ENCODE peak calls at places on chromosomes 7 and 10, in five cellular contexts. J is A549, N is GM12878, Z is K562, A is endothelial cell of umbilical vein. E is an unnamed sample.

GRCh38 chr10:14093735-14094484 is 236.8 kb downstream of the FRMD4A start:
- DNase-seq in N (no peak), Z (no peak), A (peak; percentile 68), J (peak; percentile 5), E (no peak)

GRCh38 chr10:132458595-132459251 is 61.7 kb downstream of the PWWP2B start:
- DNase-seq in Z (peak; percentile 68), J (no peak), N (no peak), A (peak; percentile 21), E (peak; percentile 70)

GRCh38 chr7:47609803-47610452 is 28.0 kb upstream of the TNS3 start:
- DNase-seq in J (peak; percentile 49), N (no peak), A (no peak), Z (no peak), E (no peak)

GRCh38 chr10:113020425-113020753 is 70.3 kb downstream of the TCF7L2 start:
- DNase-seq in J (no peak), N (no peak), Z (no peak), A (no peak), E (no peak)

GRCh38 chr10:110918633-110919348 is at the start of gene BBIP1:
- DNase-seq in J (peak; percentile 99), Z (no peak), A (peak; percentile 100), N (peak; percentile 99), E (peak; percentile 100)

GRCh38 chr10:13414855-13415254 is 66.8 kb upstream of the SEPHS1 start:
- DNase-seq in J (peak; percentile 42), Z (peak; percentile 24), A (peak; percentile 25), N (no peak), E (peak; percentile 3)

GRCh38 chr10:11472158-11472753 is 139.2 kb downstream of the USP6NL start:
- DNase-seq in N (no peak), Z (peak; percentile 71), A (peak; percentile 40), J (peak; percentile 65), E (peak; percentile 58)

GRCh38 chr10:132882069-132882468 is 60.3 kb downstream of the CFAP46 start:
- DNase-seq in A (no peak), Z (no peak), N (no peak), J (no peak), E (no peak)

GRCh38 chr7:43085992-43086391 is 26.5 kb upstream of the HECW1 start:
- DNase-seq in N (no peak), Z (no peak), J (no peak), A (no peak), E (no peak)

GRCh38 chr7:156984209-156984891 is 26.1 kb downstream of the MNX1 start:
- DNase-seq in Z (no peak), N (no peak), J (no peak), A (no peak), E (no peak)

GRCh38 chr7:140079121-140079536 is 16.4 kb upstream of the PARP12 start:
- DNase-seq in Z (peak; percentile 50), A (peak; percentile 22), N (no peak), J (peak; percentile 47), E (peak; percentile 61)

GRCh38 chr10:86659161-86659691 is 4.9 kb downstream of the OPN4 start:
- DNase-seq in N (no peak), A (no peak), Z (no peak), J (no peak), E (no peak)

GRCh38 chr10:72049969-72050781 is 38.2 kb downstream of the SPOCK2 start:
- DNase-seq in N (no peak), A (no peak), Z (no peak), J (no peak), E (no peak)

GRCh38 chr10:48307584-48307983 is 1.1 kb downstream of the MAPK8 start:
- DNase-seq in J (no peak), N (no peak), A (peak; percentile 35), Z (no peak), E (no peak)

GRCh38 chr10:48306265-48306869 is at the start of gene MAPK8:
- DNase-seq in A (peak; percentile 85), N (peak; percentile 69), Z (peak; percentile 100), J (peak; percentile 93), E (peak; percentile 92)

GRCh38 chr10:48306870-48307531 is 524 bp downstream of the MAPK8 start:
- DNase-seq in A (peak; percentile 69), J (peak; percentile 42), Z (peak; percentile 94), N (no peak), E (peak; percentile 74)

GRCh38 chr10:48305905-48306264 is 592 bp upstream of the MAPK8 start:
- DNase-seq in J (no peak), N (no peak), Z (no peak), A (peak; percentile 11), E (no peak)

DNA sequence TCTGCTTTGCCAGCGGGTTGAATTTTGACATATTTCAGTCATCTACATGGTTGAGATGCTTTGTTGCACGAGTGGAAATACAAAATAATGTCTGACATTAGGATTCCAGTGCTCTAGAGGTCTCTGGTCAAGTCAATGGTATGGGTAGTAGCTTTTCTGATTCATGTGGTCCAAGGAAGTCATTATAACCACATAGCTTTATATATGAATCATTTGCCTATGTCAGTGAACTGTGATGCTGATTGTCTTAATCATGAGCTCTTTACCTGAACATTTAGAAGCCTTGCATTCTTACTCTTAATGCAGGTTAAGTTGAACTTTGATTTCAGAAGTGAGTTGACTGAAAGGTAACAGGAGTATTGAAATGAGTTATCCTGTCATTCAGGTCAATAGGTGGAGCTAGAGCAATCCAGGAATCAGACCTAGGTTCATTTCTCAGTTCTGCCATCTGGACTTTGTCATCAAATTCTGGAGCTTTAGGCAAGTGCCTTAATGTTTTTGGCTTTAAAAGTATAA is 3.3 kb downstream of the MAPK8 start:
- DNase-seq in Z (no peak), N (no peak), J (peak; percentile 18), A (peak; percentile 42), E (peak; percentile 18)
- TF ChIP-seq MYC in Z (no peak), N (no peak), J (no peak), A (no peak), E (no peak)

DNA sequence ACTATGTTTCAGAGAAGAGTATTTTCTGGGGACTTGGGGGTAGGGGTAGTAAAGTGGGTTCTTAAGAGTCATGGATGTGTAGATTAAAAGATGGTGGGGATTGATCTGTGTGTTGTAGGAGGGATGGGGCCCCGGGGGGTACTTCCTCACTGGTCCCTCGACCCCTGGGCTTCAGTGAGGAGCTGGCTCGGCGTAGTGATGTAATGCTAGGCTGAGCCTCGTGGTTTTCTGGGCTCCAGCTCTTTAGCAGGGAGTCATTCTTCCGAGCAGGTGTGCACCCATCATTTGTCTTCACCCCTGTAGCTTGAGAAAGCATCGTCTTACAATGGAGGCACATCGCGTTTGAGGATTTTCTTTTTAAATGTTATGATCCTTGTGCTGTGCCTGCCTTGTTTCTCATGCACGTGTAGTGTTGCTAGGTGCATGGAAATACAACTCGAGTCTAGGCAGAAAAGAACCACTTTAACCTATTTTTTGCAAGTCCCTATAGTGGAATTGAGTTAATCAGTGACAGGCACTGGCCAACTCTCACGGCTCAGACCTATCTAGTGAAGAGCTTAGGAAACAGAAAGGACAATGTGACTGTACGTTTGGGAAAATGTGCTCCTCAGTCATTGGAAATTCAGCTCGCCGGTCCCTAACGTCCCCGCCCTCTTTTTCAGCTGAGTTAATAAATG is 106.1 kb upstream of the BTBD16 start:
- DNase-seq in J (no peak), A (no peak), Z (no peak), N (no peak), E (no peak)
- H3K4me3 ChIP-seq in J (no peak overlapping the region), A (no peak overlapping the region), Z (no peak overlapping the region), N (no peak overlapping the region), E (no peak overlapping the region)

GRCh38 chr7:26531926-26532325 is 240.3 kb downstream of the SNX10 start:
- DNase-seq in A (no peak), J (no peak), N (no peak), Z (no peak), E (no peak)

GRCh38 chr7:26532490-26532889 is 240.8 kb downstream of the SNX10 start:
- DNase-seq in A (no peak), Z (no peak), N (no peak), J (no peak), E (no peak)

GRCh38 chr7:26533163-26533562 is 241.5 kb downstream of the SNX10 start:
- DNase-seq in N (no peak), J (no peak), A (no peak), Z (no peak), E (no peak)

GRCh38 chr7:26535483-26536069 is 243.9 kb downstream of the SNX10 start:
- DNase-seq in Z (no peak), N (no peak), A (no peak), J (no peak), E (no peak)

GRCh38 chr7:26534649-26535482 is 243.2 kb downstream of the SNX10 start:
- DNase-seq in N (no peak), J (no peak), Z (no peak), A (peak; percentile 3), E (no peak)
- TF ChIP-seq MYC in N (no peak), J (no peak), Z (no peak), A (no peak), E (no peak)

GRCh38 chr10:68333452-68333851 is 724 bp upstream of the PBLD start:
- DNase-seq in J (no peak), N (no peak), Z (no peak), A (no peak), E (no peak)

GRCh38 chr10:68333058-68333395 is 299 bp upstream of the PBLD start:
- DNase-seq in Z (no peak), A (no peak), N (no peak), J (no peak), E (no peak)

GRCh38 chr10:68333905-68334431 is 1.2 kb upstream of the PBLD start:
- DNase-seq in N (no peak), A (peak; percentile 22), J (no peak), Z (no peak), E (no peak)

GRCh38 chr10:68336952-68337351 is 4.2 kb upstream of the PBLD start:
- DNase-seq in J (no peak), Z (no peak), A (no peak), N (no peak), E (no peak)

DNA sequence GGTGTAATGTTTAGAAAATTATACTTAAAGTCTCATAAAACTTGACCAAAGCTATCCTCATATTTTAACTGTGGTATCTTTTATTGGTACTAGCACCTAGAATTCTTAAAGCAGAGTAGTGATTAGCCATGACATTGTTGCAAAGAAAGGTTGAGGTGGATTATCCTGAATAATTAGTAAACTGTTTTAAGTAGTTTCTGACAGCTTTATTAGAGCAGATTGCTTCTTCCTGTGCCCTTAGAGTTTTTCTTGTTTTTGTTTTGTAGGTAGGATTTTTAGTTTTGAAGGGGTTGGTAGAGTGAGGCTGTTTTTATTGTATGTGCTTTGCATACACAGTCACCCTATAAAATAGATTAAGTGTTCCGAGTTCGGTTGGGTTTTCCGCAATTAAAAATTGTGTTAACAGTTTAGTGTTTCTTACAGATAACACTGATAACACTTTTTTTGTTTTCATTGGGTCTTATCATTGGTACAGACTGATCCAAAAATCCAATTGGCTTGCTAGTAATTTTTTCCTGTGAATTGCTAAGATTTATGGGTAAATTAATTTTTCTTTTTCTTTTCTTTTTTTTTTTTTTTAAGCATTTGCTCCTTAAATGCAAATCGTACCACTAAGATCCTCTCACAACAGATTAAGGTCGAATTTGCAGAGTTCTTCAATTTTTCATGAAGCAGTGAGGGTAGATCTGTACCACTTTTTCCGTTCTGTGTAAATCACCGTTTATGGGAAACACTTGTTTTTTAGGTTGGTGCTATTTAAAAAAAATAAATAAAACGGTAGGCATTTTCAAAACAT is 2.1 kb upstream of the PBLD start:
- DNase-seq in A (peak; percentile 15), N (no peak), Z (no peak), J (no peak), E (no peak)
- H3K4me3 ChIP-seq in A (peak overlapping the region; percentile 95), N (peak overlapping the region; percentile 99), Z (peak overlapping the region; percentile 66), J (peak overlapping the region; percentile 97), E (peak overlapping the region; percentile 89)

DNA sequence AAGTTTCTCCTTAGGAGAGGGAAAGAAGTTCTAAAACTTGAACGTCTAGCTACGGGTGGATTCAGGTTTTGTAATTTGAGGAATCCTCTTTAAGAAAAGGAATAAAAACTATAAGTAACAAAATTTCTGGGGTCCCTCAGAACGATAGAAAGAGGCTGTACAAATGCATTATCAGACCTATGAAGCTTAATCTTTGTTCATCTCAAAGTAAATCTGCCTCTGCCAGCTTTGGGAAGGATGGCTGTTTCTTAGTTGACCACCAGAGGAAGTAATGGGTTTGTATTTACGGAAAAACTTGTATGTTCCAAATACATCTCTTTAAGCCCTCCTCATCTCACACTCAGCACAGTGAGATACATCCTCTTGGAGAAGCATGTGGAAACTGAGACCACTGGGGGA is 864 bp downstream of the PSTK start:
- DNase-seq in N (no peak), J (peak; percentile 67), Z (peak; percentile 15), A (peak; percentile 39), E (peak; percentile 75)
- TF ChIP-seq MYC in N (no peak), J (no peak), Z (no peak), A (no peak), E (peak; percentile 22)